ENCODE peak calls at places on chromosomes 3 and 15, in five cellular contexts. B, P, T, N and U are unnamed samples.
A peak's percentile ranks its signal among the peaks of the same experiment; 100 is the strongest.

GRCh38 chr3:44030690-44031344 is 210.9 kb upstream of the TOPAZ1 start:
- DNase-seq in B (peak; percentile 24), T (no peak), P (no peak), N (no peak), U (no peak)

GRCh38 chr15:83571820-83572707 is 81.9 kb upstream of the ADAMTSL3 start:
- DNase-seq in P (no peak), T (no peak), N (peak; percentile 34), B (peak; percentile 10), U (no peak)

GRCh38 chr3:190345027-190345821 is 23.0 kb upstream of the CLDN1 start:
- DNase-seq in B (peak; percentile 47), T (no peak), N (peak; percentile 91), P (no peak), U (no peak)

GRCh38 chr3:45499529-45499928 is 95.0 kb upstream of the LIMD1 start:
- DNase-seq in T (no peak), P (no peak), B (no peak), N (peak; percentile 67), U (no peak)

GRCh38 chr15:58951388-58952060 is 18.0 kb upstream of the SLTM start:
- DNase-seq in T (no peak), N (peak; percentile 47), B (no peak), P (no peak), U (no peak)

GRCh38 chr15:61910839-61911369 is 149.3 kb downstream of the VPS13C start:
- DNase-seq in B (no peak), P (no peak), N (no peak), T (no peak), U (no peak)

GRCh38 chr15:73787621-73788020 is 34.5 kb upstream of the INSYN1 start:
- DNase-seq in T (no peak), N (no peak), P (no peak), B (no peak), U (no peak)

GRCh38 chr3:106176734-106177133 is 307.9 kb upstream of the CBLB start:
- DNase-seq in T (no peak), B (peak; percentile 93), P (no peak), N (peak; percentile 42), U (peak; percentile 73)

GRCh38 chr3:40120816-40121215 is 188.7 kb upstream of the EIF1B start:
- DNase-seq in B (no peak), T (no peak), P (no peak), N (no peak), U (no peak)

GRCh38 chr15:70613259-70613658 is 150.1 kb downstream of the UACA start:
- DNase-seq in N (peak; percentile 77), B (no peak), P (no peak), T (no peak), U (no peak)

GRCh38 chr3:64355473-64355872 is 130.2 kb upstream of the PRICKLE2 start:
- DNase-seq in P (no peak), B (peak; percentile 30), N (peak; percentile 74), T (no peak), U (no peak)

GRCh38 chr3:197750863-197751737 is 1.4 kb downstream of the FYTTD1 start:
- DNase-seq in N (peak; percentile 68), B (peak; percentile 68), T (peak; percentile 65), P (peak; percentile 32), U (peak; percentile 46)

GRCh38 chr15:50718700-50719125 is 32.1 kb upstream of the TRPM7 start:
- DNase-seq in N (no peak), T (no peak), B (no peak), P (no peak), U (no peak)

GRCh38 chr15:59243622-59244021 is 37.0 kb downstream of the LDHAL6B start:
- DNase-seq in B (no peak), T (no peak), N (peak; percentile 71), P (no peak), U (no peak)

GRCh38 chr15:72782993-72783562 is 480 bp downstream of the ADPGK start:
- DNase-seq in N (peak; percentile 71), B (peak; percentile 84), P (peak; percentile 19), T (no peak), U (no peak)

GRCh38 chr3:139564290-139564861 is 24.8 kb upstream of the RBP1 start:
- DNase-seq in T (no peak), B (no peak), P (no peak), N (no peak), U (no peak)

GRCh38 chr3:99624536-99625236 is 13.7 kb upstream of the COL8A1 start:
- DNase-seq in B (peak; percentile 60), N (no peak), T (no peak), P (no peak), U (no peak)

GRCh38 chr3:16182612-16183011 is 8.1 kb downstream of the GALNT15 start:
- DNase-seq in N (no peak), T (no peak), B (no peak), P (no peak), U (no peak)

GRCh38 chr15:38714309-38715072 is 149.9 kb upstream of the RASGRP1 start:
- DNase-seq in P (no peak), N (peak; percentile 85), B (no peak), T (no peak), U (no peak)

GRCh38 chr15:94387854-94388441 is 156.6 kb downstream of the MCTP2 start:
- DNase-seq in N (no peak), P (no peak), T (no peak), B (peak; percentile 6), U (no peak)

GRCh38 chr15:83300826-83301225 is 16.4 kb upstream of the BNC1 start:
- DNase-seq in P (no peak), N (no peak), B (no peak), T (no peak), U (no peak)

GRCh38 chr3:52385157-52385556 is 59.7 kb downstream of the SEMA3G start:
- DNase-seq in T (no peak), B (peak; percentile 77), P (no peak), N (peak; percentile 14), U (no peak)

GRCh38 chr3:48472923-48473616 is 26.5 kb downstream of the ATRIP start:
- DNase-seq in T (peak; percentile 89), P (peak; percentile 84), N (peak; percentile 96), B (peak; percentile 98), U (peak; percentile 92)

GRCh38 chr3:35137612-35138011 is 501.7 kb upstream of the ARPP21 start:
- DNase-seq in N (no peak), P (no peak), B (no peak), T (no peak), U (no peak)

GRCh38 chr15:78130466-78131294 is 565 bp downstream of the CIB2 start:
- DNase-seq in B (peak; percentile 67), N (no peak), P (no peak), T (no peak), U (no peak)

GRCh38 chr15:64180235-64180824 is 17.5 kb upstream of the PPIB start:
- DNase-seq in N (no peak), T (no peak), B (no peak), P (no peak), U (no peak)

GRCh38 chr15:64857421-64857820 is 15.7 kb downstream of the PLEKHO2 start:
- DNase-seq in P (no peak), B (no peak), T (no peak), N (peak; percentile 89), U (no peak)

GRCh38 chr3:33360136-33360825 is 79.9 kb downstream of the UBP1 start:
- DNase-seq in N (peak; percentile 21), T (no peak), B (no peak), P (no peak), U (no peak)

GRCh38 chr3:56469141-56469540 is 874 bp upstream of the ERC2 start:
- DNase-seq in P (no peak), N (no peak), T (no peak), B (no peak), U (no peak)

GRCh38 chr3:149641011-149641728 is 16.7 kb downstream of the WWTR1 start:
- DNase-seq in B (no peak), N (no peak), P (no peak), T (no peak), U (no peak)

GRCh38 chr15:43093026-43093425 is 12.8 kb downstream of the UBR1 start:
- DNase-seq in P (no peak), N (peak; percentile 95), B (peak; percentile 2), T (no peak), U (no peak)

GRCh38 chr15:101439920-101440319 is 49.6 kb downstream of the PCSK6 start:
- DNase-seq in P (no peak), N (peak; percentile 77), B (no peak), T (no peak), U (no peak)

GRCh38 chr3:158777171-158777873 is 24.5 kb upstream of the MFSD1 start:
- DNase-seq in P (no peak), N (no peak), T (no peak), B (no peak), U (no peak)

GRCh38 chr3:127680146-127680661 is 7.5 kb downstream of the ABTB1 start:
- DNase-seq in B (no peak), P (no peak), T (peak; percentile 57), N (no peak), U (no peak)

GRCh38 chr3:71258526-71258925 is 325.0 kb downstream of the FOXP1 start:
- DNase-seq in B (no peak), T (no peak), P (no peak), N (peak; percentile 48), U (no peak)

GRCh38 chr15:68053701-68053996 is 466 bp upstream of the PIAS1 start:
- DNase-seq in N (no peak), B (no peak), T (no peak), P (no peak), U (no peak)
- H3K4me3 ChIP-seq in N (peak overlapping the region; percentile 95), B (peak overlapping the region; percentile 70), T (peak overlapping the region; percentile 84), P (peak overlapping the region; percentile 98), U (peak overlapping the region; percentile 71)

DNA sequence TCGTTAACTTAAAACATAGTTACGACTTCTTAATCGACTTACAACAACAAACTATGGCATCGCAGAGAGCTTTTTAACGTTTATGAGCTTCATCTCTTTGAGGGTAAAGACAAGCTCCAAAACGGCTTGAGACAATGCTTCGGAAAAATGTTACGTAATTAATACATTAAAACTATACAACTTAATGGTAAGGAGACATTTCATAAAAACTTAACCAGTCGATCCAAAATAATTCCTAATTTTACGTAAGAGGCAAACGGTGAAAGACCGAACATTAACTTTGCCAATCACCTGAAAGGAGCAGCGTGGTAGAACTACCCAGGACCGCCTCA is 1.1 kb downstream of the NAA50 start:
- DNase-seq in N (no peak), B (no peak), P (no peak), T (no peak), U (no peak)
- H3K4me3 ChIP-seq in N (peak overlapping the region; percentile 100), B (peak overlapping the region; percentile 96), P (peak overlapping the region; percentile 73), T (peak overlapping the region; percentile 72), U (peak overlapping the region; percentile 82)

DNA sequence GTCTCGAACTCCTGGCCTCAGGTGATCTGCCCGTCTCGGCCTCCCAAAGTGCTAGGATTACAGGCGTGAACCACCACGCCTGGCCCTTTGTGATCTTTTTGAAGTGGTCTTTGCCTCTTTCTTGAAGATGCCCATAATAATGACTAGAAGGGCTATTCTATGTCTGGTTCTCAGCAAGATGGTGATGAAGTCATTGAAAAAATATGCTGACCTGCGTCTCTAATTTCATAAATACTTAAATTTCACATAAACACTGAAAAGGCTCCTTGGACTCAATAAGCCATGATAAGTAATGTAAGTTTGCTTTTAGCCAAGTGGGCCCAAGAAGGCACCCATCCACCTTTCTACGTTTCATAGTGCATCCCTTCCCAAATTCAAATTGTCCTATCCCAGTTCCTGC is 775 bp upstream of the MAPK6 start:
- DNase-seq in T (no peak), P (no peak), N (peak; percentile 56), B (no peak), U (no peak)
- H3K4me3 ChIP-seq in T (peak overlapping the region; percentile 53), P (peak overlapping the region; percentile 72), N (peak overlapping the region; percentile 98), B (peak overlapping the region; percentile 86), U (peak overlapping the region; percentile 79)

DNA sequence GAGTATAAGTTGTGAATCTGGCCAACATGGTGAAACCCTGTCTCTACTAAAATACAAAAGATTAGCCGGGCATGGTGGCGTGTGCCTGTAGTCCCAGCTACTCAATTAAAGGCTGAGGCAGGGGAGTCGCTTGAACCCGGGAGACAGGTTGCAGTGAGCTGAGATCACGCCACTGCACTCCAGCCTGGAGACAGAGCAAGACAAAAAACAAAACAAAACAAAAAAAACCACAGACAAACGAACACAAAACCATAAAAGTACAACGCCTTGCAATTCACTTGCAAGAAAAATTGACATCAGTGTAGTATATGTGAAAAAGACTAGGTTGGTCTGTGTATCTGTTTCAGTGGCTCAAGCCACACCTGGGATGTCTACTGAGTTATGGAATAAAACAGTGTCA is 29.9 kb upstream of the CCDC80 start:
- DNase-seq in B (no peak), N (no peak), P (no peak), T (no peak), U (no peak)
- H3K4me3 ChIP-seq in B (no peak overlapping the region), N (no peak overlapping the region), P (no peak overlapping the region), T (no peak overlapping the region), U (no peak overlapping the region)